ENCODE peak calls at places on chromosomes 12 and 14, in six cellular contexts. One of them, this sample, is unnamed.

GRCh38 chr12:114888458-114888857 is 204.5 kb upstream of the TBX3 start:
- DNase-seq in suprapubic skin: no peak
- DNase-seq in breast epithelium: no peak
- DNase-seq in progenitor cell of endocrine pancreas: no peak
- DNase-seq in nephron progenitor cell: no peak
- DNase-seq in epithelial cell of esophagus: peak
- DNase-seq in this sample: no peak

GRCh38 chr12:109200825-109201495 is 84.6 kb downstream of the ACACB start:
- DNase-seq in progenitor cell of endocrine pancreas: no peak
- DNase-seq in nephron progenitor cell: no peak
- DNase-seq in breast epithelium: no peak
- DNase-seq in suprapubic skin: no peak
- DNase-seq in epithelial cell of esophagus: no peak
- DNase-seq in this sample: no peak

GRCh38 chr14:54106802-54107377 is 150.3 kb upstream of the BMP4 start:
- DNase-seq in breast epithelium: no peak
- DNase-seq in progenitor cell of endocrine pancreas: no peak
- DNase-seq in nephron progenitor cell: no peak
- DNase-seq in epithelial cell of esophagus: no peak
- DNase-seq in suprapubic skin: no peak
- DNase-seq in this sample: no peak

GRCh38 chr12:107622005-107622404 is 63.6 kb upstream of the PWP1 start:
- DNase-seq in epithelial cell of esophagus: peak
- DNase-seq in breast epithelium: no peak
- DNase-seq in nephron progenitor cell: peak
- DNase-seq in progenitor cell of endocrine pancreas: no peak
- DNase-seq in suprapubic skin: no peak
- DNase-seq in this sample: no peak

GRCh38 chr14:64811676-64812075 is 68.0 kb downstream of the SPTB start:
- DNase-seq in nephron progenitor cell: no peak
- DNase-seq in progenitor cell of endocrine pancreas: no peak
- DNase-seq in suprapubic skin: no peak
- DNase-seq in breast epithelium: no peak
- DNase-seq in epithelial cell of esophagus: no peak
- DNase-seq in this sample: no peak

GRCh38 chr12:9881988-9882387 is 699 bp downstream of the KLRF2 start:
- DNase-seq in breast epithelium: no peak
- DNase-seq in epithelial cell of esophagus: no peak
- DNase-seq in progenitor cell of endocrine pancreas: no peak
- DNase-seq in nephron progenitor cell: no peak
- DNase-seq in suprapubic skin: no peak
- DNase-seq in this sample: no peak

GRCh38 chr14:53924754-53925153 is 31.9 kb downstream of the BMP4 start:
- DNase-seq in nephron progenitor cell: no peak
- DNase-seq in suprapubic skin: no peak
- DNase-seq in epithelial cell of esophagus: peak
- DNase-seq in breast epithelium: no peak
- DNase-seq in progenitor cell of endocrine pancreas: no peak
- DNase-seq in this sample: no peak

GRCh38 chr12:88665051-88665450 is 84.8 kb upstream of the KITLG start:
- DNase-seq in suprapubic skin: no peak
- DNase-seq in progenitor cell of endocrine pancreas: no peak
- DNase-seq in breast epithelium: no peak
- DNase-seq in nephron progenitor cell: no peak
- DNase-seq in epithelial cell of esophagus: peak
- DNase-seq in this sample: no peak

GRCh38 chr12:88299567-88300101 is 157.5 kb downstream of the TMTC3 start:
- DNase-seq in progenitor cell of endocrine pancreas: no peak
- DNase-seq in nephron progenitor cell: no peak
- DNase-seq in breast epithelium: no peak
- DNase-seq in epithelial cell of esophagus: peak
- DNase-seq in suprapubic skin: no peak
- DNase-seq in this sample: no peak

GRCh38 chr14:95364481-95365209 is 44.9 kb upstream of the CLMN start:
- DNase-seq in nephron progenitor cell: no peak
- DNase-seq in progenitor cell of endocrine pancreas: no peak
- DNase-seq in breast epithelium: no peak
- DNase-seq in epithelial cell of esophagus: peak
- DNase-seq in suprapubic skin: no peak
- DNase-seq in this sample: no peak

GRCh38 chr12:95402096-95402495 is 71.9 kb upstream of the METAP2 start:
- DNase-seq in nephron progenitor cell: no peak
- DNase-seq in breast epithelium: no peak
- DNase-seq in suprapubic skin: no peak
- DNase-seq in progenitor cell of endocrine pancreas: no peak
- DNase-seq in epithelial cell of esophagus: no peak
- DNase-seq in this sample: no peak

GRCh38 chr12:110279976-110280783 is 867 bp upstream of the ATP2A2 start:
- DNase-seq in epithelial cell of esophagus: peak
- DNase-seq in progenitor cell of endocrine pancreas: peak
- DNase-seq in nephron progenitor cell: no peak
- DNase-seq in suprapubic skin: peak
- DNase-seq in breast epithelium: no peak
- DNase-seq in this sample: no peak

GRCh38 chr12:132788375-132789098 is 26.9 kb upstream of the ANKLE2 start:
- DNase-seq in progenitor cell of endocrine pancreas: no peak
- DNase-seq in epithelial cell of esophagus: no peak
- DNase-seq in breast epithelium: no peak
- DNase-seq in suprapubic skin: no peak
- DNase-seq in nephron progenitor cell: no peak
- DNase-seq in this sample: no peak

GRCh38 chr14:71645656-71646055 is 286.6 kb upstream of the RGS6 start:
- DNase-seq in suprapubic skin: no peak
- DNase-seq in nephron progenitor cell: no peak
- DNase-seq in breast epithelium: no peak
- DNase-seq in progenitor cell of endocrine pancreas: no peak
- DNase-seq in epithelial cell of esophagus: no peak
- DNase-seq in this sample: no peak

GRCh38 chr12:94198872-94199271 is 50.5 kb downstream of the PLXNC1 start:
- DNase-seq in breast epithelium: no peak
- DNase-seq in suprapubic skin: no peak
- DNase-seq in progenitor cell of endocrine pancreas: no peak
- DNase-seq in epithelial cell of esophagus: no peak
- DNase-seq in nephron progenitor cell: no peak
- DNase-seq in this sample: no peak

GRCh38 chr12:63064080-63064479 is 86.9 kb downstream of the AVPR1A start:
- DNase-seq in epithelial cell of esophagus: peak
- DNase-seq in progenitor cell of endocrine pancreas: no peak
- DNase-seq in suprapubic skin: no peak
- DNase-seq in nephron progenitor cell: no peak
- DNase-seq in breast epithelium: no peak
- DNase-seq in this sample: no peak

GRCh38 chr12:128753438-128753837 is 70.3 kb downstream of the SLC15A4 start:
- DNase-seq in nephron progenitor cell: no peak
- DNase-seq in breast epithelium: no peak
- DNase-seq in suprapubic skin: no peak
- DNase-seq in epithelial cell of esophagus: no peak
- DNase-seq in progenitor cell of endocrine pancreas: no peak
- DNase-seq in this sample: no peak

GRCh38 chr14:105533811-105534498 is 7.6 kb downstream of the TMEM121 start:
- DNase-seq in suprapubic skin: no peak
- DNase-seq in progenitor cell of endocrine pancreas: no peak
- DNase-seq in nephron progenitor cell: no peak
- DNase-seq in breast epithelium: no peak
- DNase-seq in epithelial cell of esophagus: no peak
- DNase-seq in this sample: peak

GRCh38 chr12:23927907-23928306 is 21.6 kb downstream of the SOX5 start:
- DNase-seq in nephron progenitor cell: no peak
- DNase-seq in suprapubic skin: no peak
- DNase-seq in breast epithelium: no peak
- DNase-seq in epithelial cell of esophagus: no peak
- DNase-seq in progenitor cell of endocrine pancreas: no peak
- DNase-seq in this sample: no peak

GRCh38 chr12:52655720-52656124 is 3.7 kb upstream of the KRT2 start:
- DNase-seq in breast epithelium: no peak
- DNase-seq in epithelial cell of esophagus: peak
- DNase-seq in progenitor cell of endocrine pancreas: no peak
- DNase-seq in nephron progenitor cell: no peak
- DNase-seq in suprapubic skin: no peak
- DNase-seq in this sample: no peak

GRCh38 chr14:68627868-68628604 is 164.8 kb downstream of the ZFP36L1 start:
- DNase-seq in breast epithelium: peak
- DNase-seq in epithelial cell of esophagus: peak
- DNase-seq in progenitor cell of endocrine pancreas: peak
- DNase-seq in suprapubic skin: no peak
- DNase-seq in nephron progenitor cell: peak
- DNase-seq in this sample: no peak

GRCh38 chr12:10618338-10618987 is 5.1 kb upstream of the MAGOHB start:
- DNase-seq in progenitor cell of endocrine pancreas: no peak
- DNase-seq in nephron progenitor cell: no peak
- DNase-seq in suprapubic skin: no peak
- DNase-seq in epithelial cell of esophagus: peak
- DNase-seq in breast epithelium: no peak
- DNase-seq in this sample: no peak

GRCh38 chr14:55794655-55795583 is 214.9 kb downstream of the KTN1 start:
- DNase-seq in suprapubic skin: no peak
- DNase-seq in breast epithelium: no peak
- DNase-seq in nephron progenitor cell: no peak
- DNase-seq in progenitor cell of endocrine pancreas: no peak
- DNase-seq in epithelial cell of esophagus: peak
- DNase-seq in this sample: no peak

GRCh38 chr12:39813776-39814175 is 194.2 kb upstream of the ABCD2 start:
- DNase-seq in suprapubic skin: no peak
- DNase-seq in epithelial cell of esophagus: peak
- DNase-seq in breast epithelium: no peak
- DNase-seq in nephron progenitor cell: no peak
- DNase-seq in progenitor cell of endocrine pancreas: no peak
- DNase-seq in this sample: no peak

GRCh38 chr14:49464885-49465284 is 121.3 kb downstream of the RPS29 start:
- DNase-seq in nephron progenitor cell: peak
- DNase-seq in suprapubic skin: no peak
- DNase-seq in progenitor cell of endocrine pancreas: no peak
- DNase-seq in epithelial cell of esophagus: no peak
- DNase-seq in breast epithelium: no peak
- DNase-seq in this sample: no peak
- TF ChIP-seq CTCF in nephron progenitor cell: peak
- TF ChIP-seq CTCF in suprapubic skin: no peak
- TF ChIP-seq CTCF in progenitor cell of endocrine pancreas: peak
- TF ChIP-seq CTCF in epithelial cell of esophagus: peak
- TF ChIP-seq CTCF in breast epithelium: no peak
- TF ChIP-seq CTCF in this sample: peak

GRCh38 chr14:85061256-85061655 is 468.7 kb upstream of the FLRT2 start:
- DNase-seq in nephron progenitor cell: no peak
- DNase-seq in progenitor cell of endocrine pancreas: no peak
- DNase-seq in epithelial cell of esophagus: no peak
- DNase-seq in suprapubic skin: no peak
- DNase-seq in breast epithelium: no peak
- DNase-seq in this sample: no peak

GRCh38 chr14:85058170-85058569 is 471.8 kb upstream of the FLRT2 start:
- DNase-seq in suprapubic skin: no peak
- DNase-seq in breast epithelium: no peak
- DNase-seq in epithelial cell of esophagus: peak
- DNase-seq in nephron progenitor cell: no peak
- DNase-seq in progenitor cell of endocrine pancreas: no peak
- DNase-seq in this sample: no peak

GRCh38 chr14:85060116-85060515 is 469.8 kb upstream of the FLRT2 start:
- DNase-seq in suprapubic skin: no peak
- DNase-seq in nephron progenitor cell: no peak
- DNase-seq in epithelial cell of esophagus: peak
- DNase-seq in breast epithelium: no peak
- DNase-seq in progenitor cell of endocrine pancreas: no peak
- DNase-seq in this sample: no peak

GRCh38 chr14:85063747-85064146 is 466.2 kb upstream of the FLRT2 start:
- DNase-seq in progenitor cell of endocrine pancreas: no peak
- DNase-seq in suprapubic skin: no peak
- DNase-seq in breast epithelium: no peak
- DNase-seq in nephron progenitor cell: no peak
- DNase-seq in epithelial cell of esophagus: no peak
- DNase-seq in this sample: no peak
- TF ChIP-seq CTCF in progenitor cell of endocrine pancreas: no peak
- TF ChIP-seq CTCF in suprapubic skin: no peak
- TF ChIP-seq CTCF in breast epithelium: no peak
- TF ChIP-seq CTCF in nephron progenitor cell: no peak
- TF ChIP-seq CTCF in epithelial cell of esophagus: no peak
- TF ChIP-seq CTCF in this sample: no peak

DNA sequence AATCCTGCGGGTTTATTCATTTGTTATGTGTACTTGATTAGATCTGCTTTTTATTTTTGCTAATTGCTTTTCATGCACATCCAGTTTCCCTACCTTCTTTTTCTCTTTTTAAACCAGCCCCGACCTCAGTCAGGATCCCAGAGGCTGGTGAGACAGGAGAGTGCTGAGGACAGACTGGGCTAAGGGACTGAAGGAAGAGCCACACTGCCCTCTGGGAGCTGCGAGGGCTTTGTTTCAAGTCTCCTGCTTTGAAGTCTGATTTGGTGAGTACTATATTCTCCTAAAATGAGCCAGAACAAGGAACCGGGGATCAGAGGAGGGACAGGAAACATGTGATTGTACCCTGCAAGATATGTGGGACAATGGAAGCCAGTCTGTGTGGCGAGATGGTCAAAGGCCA is 23.9 kb downstream of the PRICKLE1 start:
- DNase-seq in nephron progenitor cell: no peak
- DNase-seq in epithelial cell of esophagus: no peak
- DNase-seq in breast epithelium: no peak
- DNase-seq in progenitor cell of endocrine pancreas: no peak
- DNase-seq in suprapubic skin: no peak
- DNase-seq in this sample: no peak
- TF ChIP-seq CTCF in nephron progenitor cell: no peak
- TF ChIP-seq CTCF in epithelial cell of esophagus: no peak
- TF ChIP-seq CTCF in breast epithelium: no peak
- TF ChIP-seq CTCF in progenitor cell of endocrine pancreas: no peak
- TF ChIP-seq CTCF in suprapubic skin: no peak
- TF ChIP-seq CTCF in this sample: peak

GRCh38 chr14:41302776-41303175 is 303.9 kb upstream of the LRFN5 start:
- DNase-seq in breast epithelium: no peak
- DNase-seq in nephron progenitor cell: no peak
- DNase-seq in progenitor cell of endocrine pancreas: no peak
- DNase-seq in epithelial cell of esophagus: no peak
- DNase-seq in suprapubic skin: no peak
- DNase-seq in this sample: no peak

GRCh38 chr14:41303506-41303905 is 303.2 kb upstream of the LRFN5 start:
- DNase-seq in suprapubic skin: no peak
- DNase-seq in progenitor cell of endocrine pancreas: no peak
- DNase-seq in breast epithelium: no peak
- DNase-seq in epithelial cell of esophagus: no peak
- DNase-seq in nephron progenitor cell: no peak
- DNase-seq in this sample: no peak

GRCh38 chr14:41295734-41296133 is 310.9 kb upstream of the LRFN5 start:
- DNase-seq in epithelial cell of esophagus: no peak
- DNase-seq in progenitor cell of endocrine pancreas: no peak
- DNase-seq in suprapubic skin: no peak
- DNase-seq in breast epithelium: no peak
- DNase-seq in nephron progenitor cell: no peak
- DNase-seq in this sample: no peak

GRCh38 chr14:41297961-41298690 is 308.6 kb upstream of the LRFN5 start:
- DNase-seq in breast epithelium: no peak
- DNase-seq in suprapubic skin: no peak
- DNase-seq in progenitor cell of endocrine pancreas: no peak
- DNase-seq in nephron progenitor cell: no peak
- DNase-seq in epithelial cell of esophagus: no peak
- DNase-seq in this sample: no peak

DNA sequence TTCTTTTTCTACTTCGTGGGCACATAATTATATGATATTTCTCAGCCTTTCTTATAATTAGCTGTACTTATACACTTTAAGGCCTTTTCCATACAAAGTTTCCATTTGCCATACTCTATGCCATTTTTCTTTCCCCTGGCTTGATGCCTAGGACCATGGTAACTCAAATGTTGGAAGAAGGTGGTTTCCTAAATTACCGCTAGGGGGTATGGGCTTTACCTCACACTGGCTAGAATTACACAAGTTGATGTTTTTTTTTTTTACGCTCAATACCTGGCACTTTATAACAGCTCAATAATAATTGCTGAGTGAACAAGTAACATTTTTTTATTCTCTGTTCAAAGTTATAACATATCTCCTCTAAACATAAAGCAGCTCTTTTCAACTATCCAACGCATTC is 306.8 kb upstream of the LRFN5 start:
- DNase-seq in progenitor cell of endocrine pancreas: no peak
- DNase-seq in breast epithelium: no peak
- DNase-seq in epithelial cell of esophagus: no peak
- DNase-seq in nephron progenitor cell: no peak
- DNase-seq in suprapubic skin: no peak
- DNase-seq in this sample: no peak
- TF ChIP-seq CTCF in progenitor cell of endocrine pancreas: peak
- TF ChIP-seq CTCF in breast epithelium: no peak
- TF ChIP-seq CTCF in epithelial cell of esophagus: no peak
- TF ChIP-seq CTCF in nephron progenitor cell: peak
- TF ChIP-seq CTCF in suprapubic skin: no peak
- TF ChIP-seq CTCF in this sample: peak

This sample was measured in chondrocyte.